ENCODE peak calls at places on chromosomes 12 and 14, in six cellular contexts. One of them, this sample, is unnamed.

GRCh38 chr14:101849125-101849524 is 87.6 kb downstream of the PPP2R5C start:
- DNase-seq in NCI-H1694: no peak
- DNase-seq in activated CD4-positive, alpha-beta T cell treated with anti-CD3 and anti-CD28 coated beads, Interleukin-2, amount 50 U/mL, for 24 hours: no peak
- DNase-seq in activated effector memory CD4-positive, alpha-beta T cell treated with Interleukin-2 at 50 U/mL for 16 hours: no peak
- DNase-seq in mammary epithelial cell: no peak
- DNase-seq in ovary: no peak
- DNase-seq in this sample: no peak

GRCh38 chr14:65840786-65841185 is 428.3 kb downstream of the FUT8 start:
- DNase-seq in activated effector memory CD4-positive, alpha-beta T cell treated with Interleukin-2 at 50 U/mL for 16 hours: no peak
- DNase-seq in ovary: no peak
- DNase-seq in NCI-H1694: no peak
- DNase-seq in mammary epithelial cell: no peak
- DNase-seq in activated CD4-positive, alpha-beta T cell treated with anti-CD3 and anti-CD28 coated beads, Interleukin-2, amount 50 U/mL, for 24 hours: no peak
- DNase-seq in this sample: no peak

GRCh38 chr12:55728932-55729591 is at the start of gene CD63:
- DNase-seq in mammary epithelial cell: peak; percentile 80
- DNase-seq in NCI-H1694: no peak
- DNase-seq in ovary: peak; percentile 96
- DNase-seq in activated effector memory CD4-positive, alpha-beta T cell treated with Interleukin-2 at 50 U/mL for 16 hours: peak; percentile 40
- DNase-seq in activated CD4-positive, alpha-beta T cell treated with anti-CD3 and anti-CD28 coated beads, Interleukin-2, amount 50 U/mL, for 24 hours: peak; percentile 64
- DNase-seq in this sample: no peak

GRCh38 chr14:21940887-21941855 is 267.6 kb upstream of the OR4E1 start:
- DNase-seq in ovary: no peak
- DNase-seq in activated CD4-positive, alpha-beta T cell treated with anti-CD3 and anti-CD28 coated beads, Interleukin-2, amount 50 U/mL, for 24 hours: peak; percentile 9
- DNase-seq in activated effector memory CD4-positive, alpha-beta T cell treated with Interleukin-2 at 50 U/mL for 16 hours: peak; percentile 10
- DNase-seq in NCI-H1694: no peak
- DNase-seq in mammary epithelial cell: peak; percentile 14
- DNase-seq in this sample: no peak

GRCh38 chr14:90820958-90821357 is 4.7 kb upstream of the TTC7B start:
- DNase-seq in activated effector memory CD4-positive, alpha-beta T cell treated with Interleukin-2 at 50 U/mL for 16 hours: peak; percentile 67
- DNase-seq in mammary epithelial cell: peak; percentile 92
- DNase-seq in NCI-H1694: peak; percentile 73
- DNase-seq in activated CD4-positive, alpha-beta T cell treated with anti-CD3 and anti-CD28 coated beads, Interleukin-2, amount 50 U/mL, for 24 hours: peak; percentile 55
- DNase-seq in ovary: no peak
- DNase-seq in this sample: peak; percentile 7

GRCh38 chr14:55766071-55766470 is 186.1 kb downstream of the KTN1 start:
- DNase-seq in activated CD4-positive, alpha-beta T cell treated with anti-CD3 and anti-CD28 coated beads, Interleukin-2, amount 50 U/mL, for 24 hours: no peak
- DNase-seq in ovary: no peak
- DNase-seq in mammary epithelial cell: no peak
- DNase-seq in NCI-H1694: no peak
- DNase-seq in activated effector memory CD4-positive, alpha-beta T cell treated with Interleukin-2 at 50 U/mL for 16 hours: no peak
- DNase-seq in this sample: no peak

GRCh38 chr12:56522486-56523193 is 1.0 kb downstream of the RBMS2 start:
- DNase-seq in activated CD4-positive, alpha-beta T cell treated with anti-CD3 and anti-CD28 coated beads, Interleukin-2, amount 50 U/mL, for 24 hours: no peak
- DNase-seq in NCI-H1694: no peak
- DNase-seq in mammary epithelial cell: peak; percentile 24
- DNase-seq in ovary: no peak
- DNase-seq in activated effector memory CD4-positive, alpha-beta T cell treated with Interleukin-2 at 50 U/mL for 16 hours: no peak
- DNase-seq in this sample: no peak

GRCh38 chr14:92473261-92473946 is 40.2 kb upstream of the RIN3 start:
- DNase-seq in activated CD4-positive, alpha-beta T cell treated with anti-CD3 and anti-CD28 coated beads, Interleukin-2, amount 50 U/mL, for 24 hours: no peak
- DNase-seq in mammary epithelial cell: no peak
- DNase-seq in ovary: peak; percentile 72
- DNase-seq in NCI-H1694: no peak
- DNase-seq in activated effector memory CD4-positive, alpha-beta T cell treated with Interleukin-2 at 50 U/mL for 16 hours: no peak
- DNase-seq in this sample: no peak

GRCh38 chr12:44157359-44157758 is 321.5 kb downstream of the TMEM117 start:
- DNase-seq in ovary: no peak
- DNase-seq in activated CD4-positive, alpha-beta T cell treated with anti-CD3 and anti-CD28 coated beads, Interleukin-2, amount 50 U/mL, for 24 hours: no peak
- DNase-seq in activated effector memory CD4-positive, alpha-beta T cell treated with Interleukin-2 at 50 U/mL for 16 hours: no peak
- DNase-seq in mammary epithelial cell: no peak
- DNase-seq in NCI-H1694: no peak
- DNase-seq in this sample: no peak

GRCh38 chr12:118023461-118023860 is 7.0 kb downstream of the RFC5 start:
- DNase-seq in NCI-H1694: no peak
- DNase-seq in mammary epithelial cell: no peak
- DNase-seq in activated CD4-positive, alpha-beta T cell treated with anti-CD3 and anti-CD28 coated beads, Interleukin-2, amount 50 U/mL, for 24 hours: no peak
- DNase-seq in ovary: no peak
- DNase-seq in activated effector memory CD4-positive, alpha-beta T cell treated with Interleukin-2 at 50 U/mL for 16 hours: no peak
- DNase-seq in this sample: no peak

GRCh38 chr12:46124848-46125619 is 134.7 kb upstream of the SCAF11 start:
- DNase-seq in activated CD4-positive, alpha-beta T cell treated with anti-CD3 and anti-CD28 coated beads, Interleukin-2, amount 50 U/mL, for 24 hours: peak; percentile 49
- DNase-seq in NCI-H1694: no peak
- DNase-seq in mammary epithelial cell: peak; percentile 74
- DNase-seq in activated effector memory CD4-positive, alpha-beta T cell treated with Interleukin-2 at 50 U/mL for 16 hours: peak; percentile 19
- DNase-seq in ovary: peak; percentile 77
- DNase-seq in this sample: no peak

GRCh38 chr14:51535443-51536044 is 116.2 kb upstream of the FRMD6 start:
- DNase-seq in activated effector memory CD4-positive, alpha-beta T cell treated with Interleukin-2 at 50 U/mL for 16 hours: no peak
- DNase-seq in NCI-H1694: no peak
- DNase-seq in activated CD4-positive, alpha-beta T cell treated with anti-CD3 and anti-CD28 coated beads, Interleukin-2, amount 50 U/mL, for 24 hours: no peak
- DNase-seq in mammary epithelial cell: peak; percentile 50
- DNase-seq in ovary: no peak
- DNase-seq in this sample: no peak

GRCh38 chr12:100733817-100734593 is 60.6 kb upstream of the ANO4 start:
- DNase-seq in NCI-H1694: peak; percentile 25
- DNase-seq in activated effector memory CD4-positive, alpha-beta T cell treated with Interleukin-2 at 50 U/mL for 16 hours: no peak
- DNase-seq in mammary epithelial cell: peak; percentile 24
- DNase-seq in ovary: no peak
- DNase-seq in activated CD4-positive, alpha-beta T cell treated with anti-CD3 and anti-CD28 coated beads, Interleukin-2, amount 50 U/mL, for 24 hours: no peak
- DNase-seq in this sample: no peak

GRCh38 chr12:102144221-102144620 is 24.2 kb downstream of the PARPBP start:
- DNase-seq in ovary: no peak
- DNase-seq in mammary epithelial cell: no peak
- DNase-seq in activated effector memory CD4-positive, alpha-beta T cell treated with Interleukin-2 at 50 U/mL for 16 hours: no peak
- DNase-seq in NCI-H1694: no peak
- DNase-seq in activated CD4-positive, alpha-beta T cell treated with anti-CD3 and anti-CD28 coated beads, Interleukin-2, amount 50 U/mL, for 24 hours: no peak
- DNase-seq in this sample: no peak

GRCh38 chr12:40010899-40011774 is 94.7 kb downstream of the SLC2A13 start:
- DNase-seq in ovary: peak; percentile 49
- DNase-seq in activated CD4-positive, alpha-beta T cell treated with anti-CD3 and anti-CD28 coated beads, Interleukin-2, amount 50 U/mL, for 24 hours: peak; percentile 55
- DNase-seq in activated effector memory CD4-positive, alpha-beta T cell treated with Interleukin-2 at 50 U/mL for 16 hours: no peak
- DNase-seq in mammary epithelial cell: peak; percentile 64
- DNase-seq in NCI-H1694: peak; percentile 55
- DNase-seq in this sample: no peak

GRCh38 chr12:126093911-126094310 is 1028.7 kb downstream of the AACS start:
- DNase-seq in NCI-H1694: no peak
- DNase-seq in activated effector memory CD4-positive, alpha-beta T cell treated with Interleukin-2 at 50 U/mL for 16 hours: no peak
- DNase-seq in mammary epithelial cell: no peak
- DNase-seq in ovary: no peak
- DNase-seq in activated CD4-positive, alpha-beta T cell treated with anti-CD3 and anti-CD28 coated beads, Interleukin-2, amount 50 U/mL, for 24 hours: no peak
- DNase-seq in this sample: no peak